ENCODE peak calls at places on chromosome 19, in nine cellular contexts. Y, M, R, H, W, S, J, L and X are unnamed samples.

GRCh38 chr19:41792513-41793413 is 3.6 kb upstream of the CEACAM3 start:
- DNase-seq in Y (peak), M (peak), R (peak), H (no peak), W (peak), S (peak), J (peak), L (peak), X (no peak)

GRCh38 chr19:6279931-6280591 is at the start of gene MLLT1:
- DNase-seq in Y (peak), M (peak), R (peak), H (peak), W (peak), S (peak), J (peak), L (peak), X (peak)

GRCh38 chr19:52248256-52248655 is 21.1 kb upstream of the ZNF766 start:
- DNase-seq in Y (no peak), M (peak), R (peak), H (no peak), W (no peak), S (peak), J (peak), L (no peak), X (no peak)

GRCh38 chr19:38506723-38507550 is 73.4 kb downstream of the RYR1 start:
- DNase-seq in Y (peak), M (peak), R (peak), H (peak), W (peak), S (peak), J (peak), L (peak), X (peak)

GRCh38 chr19:38661996-38662395 is 14.5 kb downstream of the ACTN4 start:
- DNase-seq in Y (no peak), M (no peak), R (peak), H (no peak), W (peak), S (no peak), J (no peak), L (no peak), X (no peak)

GRCh38 chr19:7862413-7862951 is 11.7 kb downstream of the PRR36 start:
- DNase-seq in Y (peak), M (peak), R (peak), H (no peak), W (no peak), S (peak), J (peak), L (peak), X (no peak)

GRCh38 chr19:56116606-56117005 is 4.5 kb downstream of the ZNF787 start:
- DNase-seq in Y (no peak), M (no peak), R (no peak), H (no peak), W (no peak), S (no peak), J (no peak), L (no peak), X (no peak)

GRCh38 chr19:11131471-11131870 is 24.1 kb downstream of the SPC24 start:
- DNase-seq in Y (no peak), M (no peak), R (no peak), H (no peak), W (no peak), S (no peak), J (no peak), L (no peak), X (no peak)

GRCh38 chr19:31264379-31264778 is 84.9 kb downstream of the TSHZ3 start:
- DNase-seq in Y (no peak), M (no peak), R (no peak), H (peak), W (peak), S (no peak), J (no peak), L (no peak), X (no peak)

GRCh38 chr19:8401981-8402411 is 11.1 kb upstream of the MARCHF2 start:
- DNase-seq in Y (no peak), M (no peak), R (no peak), H (no peak), W (no peak), S (no peak), J (no peak), L (no peak), X (no peak)

GRCh38 chr19:51541458-51542357 is 10.2 kb upstream of the SIGLEC6 start:
- DNase-seq in Y (no peak), M (no peak), R (no peak), H (no peak), W (no peak), S (no peak), J (no peak), L (peak), X (no peak)

GRCh38 chr19:15508035-15508710 is at the start of gene CYP4F22:
- DNase-seq in Y (no peak), M (no peak), R (no peak), H (no peak), W (no peak), S (no peak), J (no peak), L (no peak), X (no peak)

GRCh38 chr19:21587549-21587948 is 82.1 kb downstream of the ZNF429 start:
- DNase-seq in Y (no peak), M (peak), R (no peak), H (no peak), W (no peak), S (no peak), J (no peak), L (no peak), X (no peak)

GRCh38 chr19:45168767-45169351 is 8.1 kb upstream of the NKPD1 start:
- DNase-seq in Y (no peak), M (no peak), R (no peak), H (no peak), W (no peak), S (no peak), J (peak), L (no peak), X (no peak)

GRCh38 chr19:3970313-3970807 is 539 bp downstream of the DAPK3 start:
- DNase-seq in Y (no peak), M (no peak), R (no peak), H (peak), W (no peak), S (no peak), J (no peak), L (no peak), X (no peak)

GRCh38 chr19:44987148-44987675 is 14.1 kb upstream of the RELB start:
- DNase-seq in Y (no peak), M (no peak), R (no peak), H (no peak), W (peak), S (no peak), J (peak), L (no peak), X (no peak)

GRCh38 chr19:50329146-50329925 is at the start of gene KCNC3:
- DNase-seq in Y (peak), M (peak), R (peak), H (peak), W (peak), S (peak), J (peak), L (peak), X (peak)

GRCh38 chr19:11137542-11138384 is 17.8 kb downstream of the SPC24 start:
- DNase-seq in Y (peak), M (peak), R (peak), H (peak), W (peak), S (peak), J (peak), L (peak), X (peak)

GRCh38 chr19:14616310-14616870 is 33.5 kb downstream of the CLEC17A start:
- DNase-seq in Y (no peak), M (no peak), R (no peak), H (no peak), W (no peak), S (no peak), J (peak), L (peak), X (no peak)

GRCh38 chr19:55581828-55582223 is 1.2 kb upstream of the ZNF579 start:
- DNase-seq in Y (no peak), M (no peak), R (no peak), H (no peak), W (no peak), S (no peak), J (no peak), L (no peak), X (no peak)

GRCh38 chr19:54299126-54299498 is 13.9 kb downstream of the LILRA5 start:
- DNase-seq in Y (no peak), M (no peak), R (no peak), H (peak), W (no peak), S (no peak), J (peak), L (no peak), X (no peak)

GRCh38 chr19:13260883-13261653 is 110.9 kb downstream of the IER2 start:
- DNase-seq in Y (peak), M (peak), R (no peak), H (no peak), W (peak), S (peak), J (peak), L (no peak), X (no peak)

GRCh38 chr19:47702671-47703070 is 10.6 kb upstream of the EHD2 start:
- DNase-seq in Y (no peak), M (no peak), R (no peak), H (no peak), W (no peak), S (no peak), J (no peak), L (no peak), X (no peak)

GRCh38 chr19:47704024-47704423 is 9.2 kb upstream of the EHD2 start:
- DNase-seq in Y (no peak), M (no peak), R (no peak), H (no peak), W (no peak), S (peak), J (no peak), L (no peak), X (no peak)

GRCh38 chr19:47701717-47702552 is 11.3 kb upstream of the EHD2 start:
- DNase-seq in Y (no peak), M (no peak), R (no peak), H (no peak), W (no peak), S (no peak), J (no peak), L (no peak), X (no peak)

GRCh38 chr19:47704656-47705055 is 8.6 kb upstream of the EHD2 start:
- DNase-seq in Y (no peak), M (no peak), R (no peak), H (no peak), W (no peak), S (no peak), J (no peak), L (no peak), X (no peak)

DNA sequence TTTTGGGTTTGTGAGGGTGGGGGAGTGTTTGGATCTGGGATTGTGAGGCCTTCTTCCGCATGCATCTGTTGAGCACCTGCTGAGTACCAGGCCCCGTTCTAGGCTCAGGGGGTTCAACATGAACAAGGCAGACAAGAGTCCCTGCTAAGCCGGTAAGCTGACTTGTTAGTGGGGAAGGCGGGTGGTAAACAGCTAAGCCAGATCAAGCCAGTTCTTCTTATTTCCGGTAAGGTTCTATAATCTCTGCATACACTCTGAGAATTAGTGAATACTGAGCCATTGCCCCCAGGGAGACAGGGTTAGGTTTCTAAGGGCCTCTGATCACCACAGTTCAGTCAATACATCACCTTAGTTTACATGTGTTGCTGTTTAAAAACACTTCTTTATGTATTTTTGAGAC is 9.9 kb upstream of the EHD2 start:
- DNase-seq in Y (no peak), M (no peak), R (no peak), H (no peak), W (no peak), S (no peak), J (no peak), L (no peak), X (no peak)
- H3K4me3 ChIP-seq in Y (no peak), M (no peak), R (no peak), H (no peak), W (no peak), S (no peak), J (no peak), L (no peak), X (no peak)

GRCh38 chr19:17379221-17379631 is 2.1 kb upstream of the PLVAP start:
- DNase-seq in Y (no peak), M (no peak), R (no peak), H (no peak), W (no peak), S (no peak), J (no peak), L (no peak), X (no peak)

GRCh38 chr19:17380426-17381138 is 3.4 kb upstream of the PLVAP start:
- DNase-seq in Y (no peak), M (no peak), R (no peak), H (no peak), W (no peak), S (no peak), J (no peak), L (no peak), X (no peak)

DNA sequence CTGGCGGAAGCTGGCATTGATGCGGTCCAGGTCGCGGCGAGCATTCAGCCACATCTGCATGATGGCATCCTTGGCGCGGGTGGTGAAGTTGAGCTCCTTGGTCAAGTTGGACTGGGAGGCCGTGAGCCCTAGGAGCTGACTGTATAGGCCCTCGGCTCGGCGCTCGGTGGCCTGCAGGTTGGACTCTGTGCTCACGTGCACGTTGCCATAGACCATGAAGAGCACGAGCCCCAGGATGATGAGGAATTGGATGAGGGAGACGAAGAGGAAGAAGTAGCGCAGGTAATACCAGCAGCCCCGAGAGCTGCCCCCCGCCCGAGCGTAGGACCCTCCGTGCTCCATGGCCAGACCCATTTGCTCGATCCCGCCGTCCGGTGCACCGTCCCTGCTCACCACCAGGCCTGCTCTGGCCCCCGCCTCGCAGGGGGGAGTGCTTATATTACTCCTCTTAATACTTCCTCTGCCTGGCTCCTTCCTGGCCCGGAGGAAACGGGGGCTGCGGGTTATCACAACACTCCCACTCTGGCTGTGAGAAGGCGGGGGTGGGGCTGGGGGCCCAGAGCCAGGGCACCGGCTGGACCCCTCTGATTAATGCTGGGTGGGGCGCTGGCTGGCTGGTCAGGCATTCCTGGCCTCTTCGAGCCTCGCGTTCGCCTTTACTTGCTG is at the start of gene PLVAP:
- DNase-seq in Y (no peak), M (no peak), R (no peak), H (no peak), W (no peak), S (no peak), J (no peak), L (no peak), X (peak)
- H3K4me3 ChIP-seq in Y (no peak), M (no peak), R (peak), H (peak), W (peak), S (no peak), J (no peak), L (peak), X (peak)

GRCh38 chr19:49147923-49148682 is 7.1 kb downstream of the HRC start:
- DNase-seq in Y (no peak), M (no peak), R (no peak), H (no peak), W (no peak), S (no peak), J (no peak), L (no peak), X (no peak)

GRCh38 chr19:49149652-49150105 is 5.5 kb downstream of the HRC start:
- DNase-seq in Y (no peak), M (no peak), R (peak), H (peak), W (peak), S (peak), J (peak), L (peak), X (peak)

GRCh38 chr19:49142866-49143335 is 12.3 kb downstream of the HRC start:
- DNase-seq in Y (peak), M (peak), R (peak), H (peak), W (peak), S (peak), J (no peak), L (peak), X (peak)

GRCh38 chr19:49148784-49149651 is 6.2 kb downstream of the HRC start:
- DNase-seq in Y (peak), M (peak), R (peak), H (peak), W (peak), S (peak), J (peak), L (peak), X (peak)

GRCh38 chr19:49145485-49146407 is 9.4 kb downstream of the HRC start:
- DNase-seq in Y (peak), M (peak), R (peak), H (peak), W (peak), S (peak), J (peak), L (peak), X (peak)
- H3K4me3 ChIP-seq in Y (no peak), M (peak), R (peak), H (no peak), W (peak), S (peak), J (no peak), L (no peak), X (peak)

GRCh38 chr19:1235625-1236538 is 1.9 kb downstream of the CBARP start:
- DNase-seq in Y (no peak), M (no peak), R (no peak), H (no peak), W (no peak), S (no peak), J (no peak), L (no peak), X (no peak)
- H3K4me3 ChIP-seq in Y (no peak), M (no peak), R (no peak), H (no peak), W (peak), S (no peak), J (no peak), L (no peak), X (no peak)

GRCh38 chr19:35249848-35250711 is 1.3 kb downstream of the LSR start:
- DNase-seq in Y (no peak), M (no peak), R (peak), H (peak), W (no peak), S (no peak), J (no peak), L (peak), X (peak)

GRCh38 chr19:35246466-35247096 is 2.2 kb upstream of the LSR start:
- DNase-seq in Y (no peak), M (no peak), R (peak), H (no peak), W (no peak), S (no peak), J (no peak), L (no peak), X (no peak)

GRCh38 chr19:35249146-35249847 is 495 bp downstream of the LSR start:
- DNase-seq in Y (no peak), M (no peak), R (peak), H (peak), W (no peak), S (no peak), J (no peak), L (peak), X (peak)

GRCh38 chr19:35247526-35248309 is 1.1 kb upstream of the LSR start:
- DNase-seq in Y (peak), M (no peak), R (peak), H (no peak), W (peak), S (no peak), J (no peak), L (peak), X (peak)

DNA sequence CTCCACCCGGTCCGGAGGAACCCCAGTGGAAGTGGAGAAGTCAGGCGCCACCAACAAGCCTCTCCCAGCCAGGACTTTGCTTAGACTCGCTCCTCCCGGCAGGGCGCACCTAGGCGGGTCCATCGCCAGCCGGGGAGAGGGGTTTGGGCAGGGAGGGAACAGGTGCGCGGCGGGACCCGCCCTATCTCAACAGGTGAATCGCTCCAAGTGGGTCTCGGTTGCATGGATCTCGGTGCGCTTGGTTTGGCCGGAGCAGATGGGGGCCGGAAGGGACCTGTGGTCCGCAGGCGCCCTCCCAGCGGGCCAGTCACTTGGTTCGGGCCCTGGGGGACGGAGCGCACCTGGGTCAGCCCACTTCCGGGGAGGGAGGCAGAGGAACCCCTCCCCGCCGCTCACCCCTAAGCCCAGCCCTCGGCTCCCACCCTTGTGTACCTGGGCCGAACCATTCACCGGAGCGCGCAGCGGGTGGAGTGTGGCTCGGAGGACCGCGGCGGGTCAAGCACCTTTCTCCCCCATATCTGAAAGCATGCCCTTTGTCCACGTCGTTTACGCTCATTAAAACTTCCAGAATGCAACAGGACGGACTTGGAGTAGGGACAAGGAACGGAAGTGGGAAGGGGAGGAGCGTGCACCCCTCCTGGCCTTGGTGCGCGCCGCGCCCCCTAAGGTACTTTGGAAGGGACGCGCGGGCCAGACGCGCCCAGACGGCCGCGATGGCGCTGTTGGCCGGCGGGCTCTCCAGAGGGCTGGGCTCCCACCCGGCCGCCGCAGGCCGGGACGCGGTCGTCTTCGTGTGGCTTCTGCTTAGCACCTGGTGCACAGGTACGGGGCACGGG is at the start of gene LSR:
- DNase-seq in Y (peak), M (no peak), R (peak), H (no peak), W (peak), S (no peak), J (no peak), L (peak), X (peak)
- H3K4me3 ChIP-seq in Y (peak), M (no peak), R (peak), H (peak), W (peak), S (peak), J (no peak), L (peak), X (peak)

GRCh38 chr19:12194827-12195500 is 32.1 kb downstream of the ZNF136 start:
- DNase-seq in Y (no peak), M (no peak), R (peak), H (peak), W (peak), S (peak), J (no peak), L (peak), X (peak)
- H3K4me3 ChIP-seq in Y (no peak), M (no peak), R (peak), H (peak), W (peak), S (no peak), J (no peak), L (peak), X (peak)

DNA sequence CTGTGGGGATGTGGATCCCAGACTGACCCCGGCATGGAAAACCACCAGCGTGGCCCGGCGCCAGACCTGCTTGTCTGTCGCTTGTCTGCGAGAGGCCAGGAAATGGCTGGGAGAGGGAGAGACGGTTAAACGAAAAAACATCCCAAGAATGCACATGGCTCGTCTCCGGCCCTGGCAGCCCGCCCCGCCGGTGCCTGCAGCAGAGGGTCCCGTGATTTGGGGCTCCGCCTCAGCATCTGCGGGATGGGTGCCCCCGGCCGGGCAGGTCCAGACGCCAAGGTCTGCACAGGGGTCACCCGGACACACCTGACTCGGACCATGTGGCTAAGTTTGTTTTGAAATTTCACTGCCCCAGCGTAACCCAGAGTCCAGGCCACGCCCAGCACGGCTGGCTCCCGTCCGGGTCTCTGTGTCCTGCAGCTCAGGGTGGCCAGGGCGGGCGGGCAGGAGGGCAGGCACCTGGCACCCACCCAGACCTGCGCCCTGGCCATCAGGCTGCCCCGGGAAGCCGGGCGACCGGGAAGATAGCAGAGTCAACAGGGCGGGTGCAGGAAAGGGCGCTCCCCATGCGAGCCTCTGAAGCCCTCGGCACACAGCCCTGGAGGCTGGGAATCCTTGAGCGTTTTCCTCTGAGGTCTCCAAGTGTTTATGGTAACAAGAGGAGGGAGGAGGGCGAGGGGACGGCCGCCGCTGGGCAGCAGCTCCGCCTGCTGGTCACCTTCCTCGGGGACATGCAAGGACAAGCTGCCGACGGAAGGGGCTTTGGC is 103.2 kb downstream of the GADD45B start:
- DNase-seq in Y (peak), M (peak), R (peak), H (peak), W (peak), S (peak), J (peak), L (peak), X (peak)
- H3K4me3 ChIP-seq in Y (no peak), M (no peak), R (peak), H (peak), W (peak), S (peak), J (peak), L (peak), X (peak)